ENCODE peak calls at places on chromosomes 12 and 14, in seven cellular contexts. I is adrenal gland; Q is IMR-90; L is naive thymus-derived CD4-positive, alpha-beta T cell; G is H9; R is OCI-LY7; A is psoas muscle. T is an unnamed sample.

GRCh38 chr14:54105898-54106297 is 149.3 kb upstream of the BMP4 start:
- DNase-seq in I (no peak), Q (no peak), L (no peak), G (no peak), R (no peak), A (no peak), T (peak; percentile 47)

GRCh38 chr14:77979666-77980351 is 179.9 kb downstream of the ADCK1 start:
- DNase-seq in I (no peak), Q (no peak), L (no peak), G (peak; percentile 79), R (peak; percentile 16), A (no peak), T (no peak)

GRCh38 chr12:16330554-16330953 is 16.9 kb upstream of the MGST1 start:
- DNase-seq in I (no peak), Q (no peak), L (no peak), G (no peak), R (no peak), A (no peak), T (no peak)

GRCh38 chr12:130634866-130635265 is 81.2 kb downstream of the RIMBP2 start:
- DNase-seq in I (no peak), Q (no peak), L (no peak), G (no peak), R (no peak), A (no peak), T (no peak)

GRCh38 chr12:117125275-117125613 is 26.0 kb upstream of the TESC start:
- DNase-seq in I (peak; percentile 44), Q (peak; percentile 24), L (no peak), G (no peak), R (no peak), A (no peak), T (no peak)

GRCh38 chr12:110957159-110957558 is 36.8 kb upstream of the MYL2 start:
- DNase-seq in I (no peak), Q (no peak), L (no peak), G (peak; percentile 18), R (no peak), A (no peak), T (no peak)

GRCh38 chr12:47362131-47362686 is 282.4 kb upstream of the AMIGO2 start:
- DNase-seq in I (no peak), Q (no peak), L (no peak), G (no peak), R (no peak), A (no peak), T (no peak)

GRCh38 chr12:57049890-57050289 is at the start of gene MYO1A:
- DNase-seq in I (no peak), Q (peak; percentile 19), L (no peak), G (no peak), R (no peak), A (no peak), T (no peak)

GRCh38 chr12:5200276-5201087 is 156.8 kb downstream of the KCNA5 start:
- DNase-seq in I (peak; percentile 46), Q (peak; percentile 28), L (no peak), G (peak; percentile 91), R (peak; percentile 48), A (peak; percentile 74), T (peak; percentile 82)

GRCh38 chr14:58637040-58637390 is 747 bp upstream of the DACT1 start:
- DNase-seq in I (peak; percentile 30), Q (peak; percentile 94), L (peak; percentile 50), G (no peak), R (no peak), A (no peak), T (no peak)

GRCh38 chr14:58633831-58634230 is 3.9 kb upstream of the DACT1 start:
- DNase-seq in I (no peak), Q (peak; percentile 17), L (no peak), G (no peak), R (no peak), A (no peak), T (no peak)

GRCh38 chr14:58635041-58635440 is 2.7 kb upstream of the DACT1 start:
- DNase-seq in I (no peak), Q (no peak), L (no peak), G (no peak), R (no peak), A (no peak), T (no peak)

GRCh38 chr14:58637391-58638230 is at the start of gene DACT1:
- DNase-seq in I (peak; percentile 56), Q (peak; percentile 79), L (peak; percentile 73), G (peak; percentile 84), R (no peak), A (peak; percentile 74), T (peak; percentile 95)

GRCh38 chr14:58636129-58636528 is 1.6 kb upstream of the DACT1 start:
- DNase-seq in I (no peak), Q (no peak), L (no peak), G (no peak), R (no peak), A (no peak), T (no peak)
- H3K27ac ChIP-seq in I (peak overlapping the region; percentile 88), Q (no peak overlapping the region), L (no peak overlapping the region), G (no peak overlapping the region), R (no peak overlapping the region), A (no peak overlapping the region), T (no peak overlapping the region)

GRCh38 chr12:88553941-88554658 is 26.2 kb downstream of the KITLG start:
- DNase-seq in I (no peak), Q (peak; percentile 64), L (no peak), G (no peak), R (no peak), A (no peak), T (no peak)
- H3K27ac ChIP-seq in I (no peak overlapping the region), Q (no peak overlapping the region), L (no peak overlapping the region), G (no peak overlapping the region), R (no peak overlapping the region), A (peak overlapping the region; percentile 24), T (no peak overlapping the region)

GRCh38 chr14:93317200-93317599 is 15.6 kb downstream of the BTBD7 start:
- DNase-seq in I (no peak), Q (no peak), L (no peak), G (no peak), R (no peak), A (no peak), T (no peak)
- H3K27ac ChIP-seq in I (no peak overlapping the region), Q (no peak overlapping the region), L (no peak overlapping the region), G (no peak overlapping the region), R (no peak overlapping the region), A (no peak overlapping the region), T (no peak overlapping the region)

DNA sequence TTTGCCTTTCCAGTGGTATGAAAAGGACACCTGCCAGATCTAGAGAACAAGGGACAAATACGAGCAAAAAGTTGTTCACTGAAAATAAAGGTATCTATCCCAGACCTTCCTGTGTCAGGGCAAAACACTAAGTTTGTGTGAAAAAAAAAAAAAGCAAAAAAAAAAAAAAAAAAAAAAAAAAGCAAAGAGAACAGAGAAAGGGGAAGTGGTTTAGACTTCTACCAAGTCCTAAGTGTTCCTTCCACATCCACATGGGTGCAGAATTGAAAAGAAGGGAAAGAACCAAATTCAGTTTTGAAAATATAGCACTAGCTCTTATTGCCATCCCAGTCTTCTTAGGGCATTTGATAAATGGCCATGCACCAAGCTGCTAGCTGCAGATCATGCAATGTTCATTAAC is 41.7 kb downstream of the ZCRB1 start:
- DNase-seq in I (no peak), Q (no peak), L (no peak), G (no peak), R (no peak), A (no peak), T (no peak)
- H3K27ac ChIP-seq in I (no peak overlapping the region), Q (no peak overlapping the region), L (no peak overlapping the region), G (no peak overlapping the region), R (no peak overlapping the region), A (no peak overlapping the region), T (no peak overlapping the region)